ENCODE peak calls at places on chromosomes 2 and 18, in eight cellular contexts. O is CD4-positive, alpha-beta memory T cell; B is H7; R is tibial artery; U is heart right ventricle; P is cardiac muscle cell; J is tibial nerve; F is skeletal muscle cell. D is an unnamed sample.

GRCh38 chr2:200795044-200795443 is 16.7 kb upstream of the BZW1 start:
- DNase-seq in F (no peak), O (no peak), B (peak; percentile 44), J (peak; percentile 70), P (peak; percentile 65), U (no peak), R (peak; percentile 50), D (no peak)

GRCh38 chr18:79933765-79934164 is 17.7 kb downstream of the SLC66A2 start:
- DNase-seq in U (no peak), J (no peak), P (peak; percentile 50), O (no peak), F (no peak), R (peak; percentile 14), B (peak; percentile 78), D (no peak)

GRCh38 chr2:143481231-143481613 is 352.0 kb downstream of the ARHGAP15 start:
- DNase-seq in J (peak; percentile 53), F (no peak), P (peak; percentile 30), R (no peak), O (no peak), B (no peak), U (peak; percentile 28), D (no peak)

GRCh38 chr2:229714736-229715541 is 584 bp upstream of the DNER start:
- DNase-seq in F (peak; percentile 19), U (peak; percentile 33), O (peak; percentile 9), P (peak; percentile 78), R (peak; percentile 26), B (peak; percentile 88), J (peak; percentile 7), D (peak; percentile 66)

GRCh38 chr2:57448816-57449215 is 597.8 kb upstream of the VRK2 start:
- DNase-seq in J (no peak), B (no peak), R (no peak), U (no peak), P (no peak), O (no peak), F (no peak), D (no peak)

GRCh38 chr2:58553522-58553921 is 312.4 kb upstream of the FANCL start:
- DNase-seq in P (no peak), F (no peak), J (no peak), U (no peak), R (no peak), B (no peak), O (no peak), D (no peak)

GRCh38 chr2:85184990-85185389 is 51.8 kb downstream of the TCF7L1 start:
- DNase-seq in R (no peak), P (no peak), J (no peak), F (no peak), U (no peak), O (no peak), B (no peak), D (no peak)

GRCh38 chr2:195848119-195848899 is 191.3 kb downstream of the SLC39A10 start:
- DNase-seq in O (no peak), U (no peak), J (no peak), P (no peak), R (no peak), B (no peak), F (no peak), D (no peak)

GRCh38 chr2:180141600-180141999 is 134.5 kb upstream of the CWC22 start:
- DNase-seq in U (no peak), R (no peak), J (no peak), O (no peak), F (no peak), P (no peak), B (no peak), D (no peak)

GRCh38 chr2:42902939-42903709 is 110.7 kb upstream of the HAAO start:
- DNase-seq in P (no peak), F (no peak), O (no peak), B (peak; percentile 15), U (no peak), J (no peak), R (no peak), D (no peak)

GRCh38 chr2:43019025-43019367 is 207.4 kb downstream of the ZFP36L2 start:
- DNase-seq in O (no peak), U (no peak), J (no peak), F (no peak), P (no peak), B (no peak), R (no peak), D (no peak)

GRCh38 chr2:23745726-23746105 is 181.2 kb downstream of the ATAD2B start:
- DNase-seq in O (no peak), J (peak; percentile 77), R (peak; percentile 51), B (no peak), P (peak; percentile 65), F (peak; percentile 67), U (peak; percentile 40), D (peak; percentile 82)

GRCh38 chr2:11075221-11075620 is 80.0 kb upstream of the SLC66A3 start:
- DNase-seq in P (no peak), O (no peak), F (no peak), B (no peak), R (no peak), U (no peak), J (no peak), D (no peak)

GRCh38 chr2:117936871-117937428 is 76.9 kb downstream of the CCDC93 start:
- DNase-seq in U (peak; percentile 32), B (no peak), J (no peak), F (no peak), R (no peak), O (no peak), P (peak; percentile 18), D (no peak)

GRCh38 chr2:239700946-239701345 is 300.1 kb upstream of the HDAC4 start:
- DNase-seq in J (no peak), P (no peak), B (no peak), O (no peak), R (no peak), F (no peak), U (no peak), D (no peak)

GRCh38 chr2:171160119-171160629 is 519 bp downstream of the TLK1 start:
- DNase-seq in P (peak; percentile 73), J (peak; percentile 56), B (peak; percentile 85), O (no peak), U (peak; percentile 68), F (peak; percentile 18), R (peak; percentile 59), D (peak; percentile 63)

GRCh38 chr2:101023327-101024107 is 21.4 kb downstream of the RPL31 start:
- DNase-seq in U (no peak), O (no peak), R (no peak), F (no peak), B (no peak), J (no peak), P (no peak), D (no peak)

GRCh38 chr2:233385489-233386044 is 31.3 kb downstream of the DGKD start:
- DNase-seq in U (no peak), F (no peak), O (peak; percentile 10), R (no peak), P (peak; percentile 23), B (peak; percentile 25), J (no peak), D (peak; percentile 28)

GRCh38 chr2:139067874-139068273 is 287.7 kb upstream of the NXPH2 start:
- DNase-seq in F (no peak), B (no peak), U (no peak), R (no peak), J (no peak), P (no peak), O (no peak), D (no peak)

GRCh38 chr2:46171441-46171953 is 125.7 kb upstream of the EPAS1 start:
- DNase-seq in P (peak; percentile 84), J (no peak), R (no peak), O (no peak), F (peak; percentile 84), B (no peak), U (no peak), D (peak; percentile 84)

GRCh38 chr18:55243852-55244251 is 284.6 kb upstream of the CCDC68 start:
- DNase-seq in R (no peak), O (no peak), B (no peak), U (peak; percentile 89), J (peak; percentile 54), P (peak; percentile 85), F (peak; percentile 58), D (peak; percentile 81)

GRCh38 chr2:205543262-205543843 is 138.9 kb upstream of the NRP2 start:
- DNase-seq in P (no peak), F (no peak), B (no peak), R (no peak), O (no peak), U (no peak), J (no peak), D (no peak)

GRCh38 chr2:207394812-207395534 is 134.8 kb upstream of the CREB1 start:
- DNase-seq in J (no peak), F (peak; percentile 97), R (no peak), O (no peak), U (peak; percentile 8), B (no peak), P (peak; percentile 98), D (peak; percentile 99)

DNA sequence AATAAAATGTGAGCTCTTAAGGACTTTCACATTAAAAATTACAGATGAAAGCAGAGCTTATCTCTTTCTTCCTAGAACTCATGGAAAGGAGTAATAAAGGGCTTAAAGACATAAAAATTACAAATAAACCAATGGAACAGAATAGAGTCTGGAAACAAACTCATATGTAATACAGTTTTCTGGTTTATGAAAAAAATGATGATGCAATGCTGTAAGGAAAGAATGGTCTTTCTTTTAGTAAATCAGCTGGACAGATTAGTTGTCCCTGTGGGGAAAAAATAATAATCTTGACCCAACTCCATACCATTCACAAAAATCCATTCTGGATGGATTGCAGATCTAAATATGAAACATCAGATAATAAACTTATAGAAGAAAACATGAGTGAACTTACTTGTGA is 54.2 kb downstream of the TMEM185B start:
- DNase-seq in B (no peak), J (no peak), R (no peak), P (no peak), U (no peak), O (no peak), F (no peak), D (no peak)
- H3K4me3 ChIP-seq in B (no peak overlapping the region), J (no peak overlapping the region), R (no peak overlapping the region), P (no peak overlapping the region), U (no peak overlapping the region), O (no peak overlapping the region), F (no peak overlapping the region), D (no peak overlapping the region)

GRCh38 chr2:176082885-176083731 is 654 bp downstream of the EVX2 start:
- DNase-seq in B (peak; percentile 82), O (no peak), R (no peak), F (no peak), P (no peak), J (no peak), U (no peak), D (no peak)
- H3K4me3 ChIP-seq in B (no peak overlapping the region), O (no peak overlapping the region), R (no peak overlapping the region), F (no peak overlapping the region), P (peak overlapping the region; percentile 11), J (no peak overlapping the region), U (no peak overlapping the region), D (no peak overlapping the region)

GRCh38 chr18:48938827-48939367 is 11.9 kb downstream of the SMAD7 start:
- DNase-seq in B (no peak), U (peak; percentile 77), R (no peak), J (no peak), O (no peak), P (no peak), F (no peak), D (no peak)
- H3K4me3 ChIP-seq in B (no peak overlapping the region), U (peak overlapping the region; percentile 26), R (peak overlapping the region; percentile 58), J (peak overlapping the region; percentile 29), O (no peak overlapping the region), P (peak overlapping the region; percentile 0), F (peak overlapping the region; percentile 22), D (no peak overlapping the region)

DNA sequence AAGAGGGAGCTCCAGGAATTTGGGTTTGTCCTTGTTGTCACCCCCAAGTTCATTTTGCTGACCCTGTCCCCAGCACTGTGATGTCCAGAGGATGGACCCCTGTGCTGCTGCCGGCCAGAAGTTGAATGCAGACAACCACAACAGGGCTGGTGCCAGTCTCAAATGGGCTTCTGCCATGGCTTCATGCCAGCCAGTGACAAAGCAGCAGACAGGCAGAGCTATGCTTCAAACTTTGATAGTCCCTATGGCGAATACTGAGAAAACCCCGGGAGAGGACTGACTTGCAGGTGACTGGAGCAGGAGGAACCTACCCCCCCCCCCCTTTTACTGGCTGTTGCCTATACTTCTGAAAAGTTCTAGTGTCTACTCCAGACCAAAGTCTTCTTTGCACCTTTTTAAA is 3.2 kb downstream of the SMAD7 start:
- DNase-seq in F (no peak), U (peak; percentile 55), O (no peak), B (peak; percentile 26), J (no peak), R (no peak), P (no peak), D (no peak)
- H3K4me3 ChIP-seq in F (peak overlapping the region; percentile 75), U (peak overlapping the region; percentile 91), O (peak overlapping the region; percentile 80), B (peak overlapping the region; percentile 91), J (peak overlapping the region; percentile 78), R (peak overlapping the region; percentile 58), P (peak overlapping the region; percentile 100), D (peak overlapping the region; percentile 90)

D was measured in fibroblast of lung.